ENCODE peak calls at places on chromosomes 2 and 18, in five cellular contexts. H, Q, U, V and I are unnamed samples.
A peak's percentile ranks its signal among the peaks of the same experiment; 100 is the strongest.

GRCh38 chr2:120758181-120759048 is 22.7 kb downstream of the GLI2 start:
- DNase-seq in H (no peak), Q (no peak), U (no peak), V (no peak), I (no peak)

GRCh38 chr2:135226961-135227360 is 174.9 kb downstream of the RAB3GAP1 start:
- DNase-seq in H (no peak), Q (no peak), U (no peak), V (no peak), I (no peak)

GRCh38 chr2:96773922-96774321 is 13.2 kb downstream of the CNNM4 start:
- DNase-seq in H (no peak), Q (no peak), U (no peak), V (no peak), I (no peak)

GRCh38 chr2:207279520-207279919 is 113.8 kb upstream of the KLF7 start:
- DNase-seq in H (no peak), Q (no peak), U (no peak), V (no peak), I (no peak)

GRCh38 chr2:101047075-101047766 is 45.1 kb downstream of the RPL31 start:
- DNase-seq in H (no peak), Q (no peak), U (no peak), V (no peak), I (no peak)

GRCh38 chr18:48800877-48801727 is 149.7 kb downstream of the SMAD7 start:
- DNase-seq in H (no peak), Q (no peak), U (no peak), V (peak; percentile 89), I (no peak)

GRCh38 chr18:75075429-75075841 is 133.5 kb downstream of the PTGR3 start:
- DNase-seq in H (no peak), Q (no peak), U (no peak), V (no peak), I (no peak)

GRCh38 chr2:127733816-127734537 is 32.7 kb downstream of the SFT2D3 start:
- DNase-seq in H (no peak), Q (no peak), U (no peak), V (no peak), I (no peak)

GRCh38 chr2:137208361-137208973 is 443.1 kb downstream of the THSD7B start:
- DNase-seq in H (no peak), Q (peak; percentile 13), U (no peak), V (no peak), I (no peak)
- TF ChIP-seq SUZ12 in H (no peak), Q (no peak), U (no peak), V (no peak), I (no peak)

DNA sequence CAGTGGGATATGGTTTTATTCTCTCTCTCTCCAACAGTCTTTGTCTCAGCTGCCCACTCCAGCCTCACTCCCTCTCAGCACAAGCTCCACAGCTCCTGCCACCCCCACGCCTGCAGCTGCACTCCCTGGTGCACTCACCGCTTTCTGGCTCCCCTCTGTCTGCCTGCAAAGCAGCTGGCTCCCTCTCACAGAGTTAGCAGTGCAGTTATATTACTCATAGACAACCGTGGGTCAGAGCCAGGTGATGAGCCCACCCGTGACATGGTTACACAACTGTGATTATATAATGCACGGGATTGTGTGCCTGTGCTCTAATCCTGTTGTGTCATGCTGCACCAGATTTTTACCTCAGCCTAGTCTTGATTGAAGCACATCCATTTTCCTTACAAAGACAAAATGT is 276.9 kb upstream of the CHAC2 start:
- DNase-seq in H (no peak), Q (no peak), U (no peak), V (no peak), I (no peak)
- TF ChIP-seq SUZ12 in H (no peak), Q (no peak), U (no peak), V (no peak), I (no peak)

GRCh38 chr2:106189764-106190468 is 4.2 kb downstream of the UXS1 start:
- DNase-seq in H (no peak), Q (no peak), U (no peak), V (no peak), I (no peak)

GRCh38 chr2:106187426-106187825 is 6.7 kb downstream of the UXS1 start:
- DNase-seq in H (no peak), Q (no peak), U (no peak), V (no peak), I (no peak)

GRCh38 chr2:106191511-106192016 is 2.5 kb downstream of the UXS1 start:
- DNase-seq in H (no peak), Q (no peak), U (no peak), V (no peak), I (no peak)

GRCh38 chr2:106192752-106193490 is 1.2 kb downstream of the UXS1 start:
- DNase-seq in H (no peak), Q (peak; percentile 43), U (peak; percentile 22), V (peak; percentile 47), I (peak; percentile 26)

DNA sequence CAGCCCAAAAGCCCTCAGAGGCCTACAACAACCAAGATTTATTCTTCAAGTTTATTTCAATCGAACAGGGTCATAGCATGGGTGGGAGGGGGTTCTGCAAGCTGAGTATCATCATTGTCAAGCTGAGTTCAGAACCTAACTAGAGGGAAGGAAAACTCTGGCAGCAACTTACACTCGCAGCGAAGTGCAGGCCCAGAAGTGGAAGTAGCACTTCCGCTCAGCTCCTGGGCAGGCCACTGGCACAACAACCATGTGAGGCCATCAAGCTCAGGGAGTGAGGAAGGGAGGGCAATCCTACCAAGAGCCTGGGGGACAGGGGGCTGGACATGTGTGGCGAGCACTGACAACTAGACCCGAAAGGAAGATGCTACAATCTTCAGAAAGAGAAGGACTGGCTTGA is 4.8 kb downstream of the UXS1 start:
- DNase-seq in H (no peak), Q (no peak), U (no peak), V (no peak), I (no peak)
- TF ChIP-seq SUZ12 in H (no peak), Q (no peak), U (no peak), V (no peak), I (no peak)

DNA sequence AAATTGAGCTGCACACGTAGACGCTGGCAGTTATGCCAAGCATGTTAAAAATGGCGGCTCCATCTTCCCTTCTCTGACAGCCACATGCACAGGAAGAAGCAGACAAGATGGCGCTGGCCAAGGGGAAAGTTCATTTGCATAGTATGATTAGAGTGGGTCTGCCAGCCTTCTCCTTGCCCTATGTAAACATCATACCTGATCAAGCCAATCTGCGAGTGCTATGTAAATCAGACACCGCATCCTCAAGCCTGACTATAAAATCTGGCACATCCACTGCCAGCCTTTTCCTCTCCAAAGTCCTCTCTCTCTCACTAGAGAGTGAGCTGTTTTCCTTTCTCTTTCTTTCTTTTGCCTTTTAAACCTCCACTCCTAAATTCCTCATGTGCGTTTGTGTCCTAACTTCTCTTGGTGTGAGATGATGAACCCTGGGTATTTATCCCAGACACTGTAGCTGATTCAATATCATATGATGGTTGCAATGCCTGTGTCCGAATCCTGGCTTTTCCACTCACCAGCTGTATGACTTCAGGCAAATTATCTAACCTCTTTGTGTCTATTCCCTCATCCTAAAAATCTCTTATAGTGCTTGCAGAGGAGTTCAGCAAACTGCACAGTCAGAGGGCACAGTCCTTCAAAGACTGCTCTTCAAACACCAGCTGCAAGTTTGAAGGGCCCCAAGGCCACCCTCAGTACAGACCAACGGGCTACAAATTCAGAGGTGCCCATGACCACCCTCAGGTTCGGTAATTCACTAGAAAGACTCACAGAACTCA is 39.3 kb upstream of the ITSN2 start:
- DNase-seq in H (no peak), Q (peak; percentile 45), U (no peak), V (no peak), I (no peak)
- TF ChIP-seq SUZ12 in H (no peak), Q (no peak), U (no peak), V (no peak), I (no peak)

GRCh38 chr18:49845629-49846252 is 32.4 kb upstream of the ACAA2 start:
- DNase-seq in H (no peak), Q (no peak), U (no peak), V (no peak), I (no peak)

GRCh38 chr18:49842656-49843055 is 29.3 kb upstream of the ACAA2 start:
- DNase-seq in H (no peak), Q (no peak), U (no peak), V (no peak), I (no peak)

GRCh38 chr18:49844903-49845302 is 31.6 kb upstream of the ACAA2 start:
- DNase-seq in H (no peak), Q (no peak), U (no peak), V (no peak), I (no peak)

GRCh38 chr18:49843131-49843530 is 29.8 kb upstream of the ACAA2 start:
- DNase-seq in H (no peak), Q (no peak), U (no peak), V (no peak), I (no peak)

GRCh38 chr18:49843778-49844625 is 30.7 kb upstream of the ACAA2 start:
- DNase-seq in H (no peak), Q (no peak), U (no peak), V (no peak), I (no peak)
- TF ChIP-seq SUZ12 in H (no peak), Q (no peak), U (no peak), V (no peak), I (no peak)

GRCh38 chr2:129056959-129057317 is 738.3 kb upstream of the HS6ST1 start:
- DNase-seq in H (no peak), Q (no peak), U (no peak), V (no peak), I (no peak)

GRCh38 chr2:129055242-129055641 is 736.6 kb upstream of the HS6ST1 start:
- DNase-seq in H (no peak), Q (no peak), U (no peak), V (no peak), I (no peak)

GRCh38 chr2:129055829-129056228 is 737.2 kb upstream of the HS6ST1 start:
- DNase-seq in H (no peak), Q (no peak), U (no peak), V (no peak), I (no peak)

GRCh38 chr2:129058981-129059380 is 740.3 kb upstream of the HS6ST1 start:
- DNase-seq in H (no peak), Q (no peak), U (no peak), V (no peak), I (no peak)

GRCh38 chr2:129056309-129056958 is 737.8 kb upstream of the HS6ST1 start:
- DNase-seq in H (no peak), Q (no peak), U (no peak), V (no peak), I (no peak)
- TF ChIP-seq SUZ12 in H (no peak), Q (no peak), U (no peak), V (no peak), I (no peak)

DNA sequence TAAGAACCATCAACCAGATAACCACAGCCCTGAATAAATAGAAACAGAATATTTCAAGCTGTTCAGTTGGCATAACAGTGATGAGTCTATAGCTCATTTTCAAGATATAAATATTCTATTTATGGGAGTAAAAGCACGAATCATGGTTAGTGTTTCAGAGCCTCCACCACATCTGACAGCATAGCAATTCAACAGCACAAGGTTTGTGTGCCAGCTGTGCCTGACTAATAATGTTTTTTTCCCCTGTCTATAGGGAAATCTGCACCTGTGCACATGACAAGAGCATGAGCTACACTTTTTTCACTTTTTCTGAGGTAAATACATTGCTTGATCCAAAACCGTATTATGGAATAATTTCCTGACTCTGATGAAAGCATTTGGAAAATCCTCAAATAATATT is 251.3 kb downstream of the RPIA start:
- DNase-seq in H (no peak), Q (no peak), U (no peak), V (no peak), I (no peak)
- TF ChIP-seq SUZ12 in H (no peak), Q (no peak), U (no peak), V (no peak), I (no peak)